ENCODE peak calls at places on chromosomes 1 and 21, in five cellular contexts. R is fibroblast of lung; F is GM23338; L is effector memory CD4-positive, alpha-beta T cell; P is PC-3. K is an unnamed sample. For H3K27me3 and H3K36me3, the result is how much of the 10 kb centered on the place peaks cover.

GRCh38 chr1:205377355-205377754 is 20.6 kb upstream of the KLHDC8A start:
- DNase-seq in R (no peak), F (no peak), L (no peak), P (no peak), K (no peak)

GRCh38 chr1:101388904-101389546 is 152.2 kb downstream of the S1PR1 start:
- DNase-seq in R (peak), F (no peak), L (no peak), P (no peak), K (no peak)

GRCh38 chr21:42351626-42352432 is 1.0 kb upstream of the TFF2 start:
- DNase-seq in R (no peak), F (no peak), L (no peak), P (no peak), K (no peak)

GRCh38 chr1:31368611-31369107 is 4.2 kb downstream of the FABP3 start:
- DNase-seq in R (no peak), F (no peak), L (no peak), P (no peak), K (no peak)

GRCh38 chr1:208536176-208536575 is 292.0 kb upstream of the PLXNA2 start:
- DNase-seq in R (no peak), F (no peak), L (no peak), P (no peak), K (no peak)

GRCh38 chr1:154329551-154330131 is 4.3 kb downstream of the ATP8B2 start:
- DNase-seq in R (no peak), F (peak), L (no peak), P (no peak), K (peak)

GRCh38 chr1:58891347-58891746 is 107.5 kb upstream of the JUN start:
- DNase-seq in R (no peak), F (no peak), L (no peak), P (no peak), K (no peak)

GRCh38 chr21:44962481-44962966 is 22.7 kb downstream of the SLX9 start:
- DNase-seq in R (peak), F (no peak), L (no peak), P (no peak), K (no peak)

GRCh38 chr1:42035205-42035829 is 116.6 kb upstream of the HIVEP3 start:
- DNase-seq in R (peak), F (peak), L (peak), P (peak), K (peak)

GRCh38 chr1:41381691-41382530 is 20.7 kb downstream of the FOXO6 start:
- DNase-seq in R (peak), F (peak), L (no peak), P (peak), K (peak)

GRCh38 chr1:107936498-107937481 is 28.2 kb downstream of the VAV3 start:
- DNase-seq in R (peak), F (peak), L (peak), P (peak), K (peak)

GRCh38 chr21:18244721-18245486 is at the start of gene CHODL:
- DNase-seq in R (peak), F (peak), L (no peak), P (no peak), K (peak)

GRCh38 chr1:51423098-51423821 is 92.9 kb upstream of the TTC39A start:
- DNase-seq in R (peak), F (peak), L (no peak), P (no peak), K (no peak)

GRCh38 chr1:17944606-17945005 is 163.0 kb upstream of the IGSF21 start:
- DNase-seq in R (no peak), F (peak), L (no peak), P (peak), K (peak)

GRCh38 chr1:10341062-10341600 is 57.7 kb upstream of the PGD start:
- DNase-seq in R (no peak), F (no peak), L (no peak), P (no peak), K (no peak)

GRCh38 chr1:165680303-165680702 is 18.1 kb downstream of the ALDH9A1 start:
- DNase-seq in R (no peak), F (no peak), L (no peak), P (no peak), K (no peak)

GRCh38 chr1:103441342-103441741 is 84.2 kb upstream of the RNPC3 start:
- DNase-seq in R (no peak), F (peak), L (no peak), P (no peak), K (no peak)

GRCh38 chr21:21612446-21612845 is 614.2 kb downstream of the NCAM2 start:
- DNase-seq in R (peak), F (peak), L (no peak), P (peak), K (peak)

GRCh38 chr1:51421961-51422360 is 91.6 kb upstream of the TTC39A start:
- DNase-seq in R (peak), F (peak), L (no peak), P (peak), K (peak)

GRCh38 chr21:17446737-17447136 is 66.1 kb upstream of the CXADR start:
- DNase-seq in R (no peak), F (no peak), L (no peak), P (peak), K (no peak)

DNA sequence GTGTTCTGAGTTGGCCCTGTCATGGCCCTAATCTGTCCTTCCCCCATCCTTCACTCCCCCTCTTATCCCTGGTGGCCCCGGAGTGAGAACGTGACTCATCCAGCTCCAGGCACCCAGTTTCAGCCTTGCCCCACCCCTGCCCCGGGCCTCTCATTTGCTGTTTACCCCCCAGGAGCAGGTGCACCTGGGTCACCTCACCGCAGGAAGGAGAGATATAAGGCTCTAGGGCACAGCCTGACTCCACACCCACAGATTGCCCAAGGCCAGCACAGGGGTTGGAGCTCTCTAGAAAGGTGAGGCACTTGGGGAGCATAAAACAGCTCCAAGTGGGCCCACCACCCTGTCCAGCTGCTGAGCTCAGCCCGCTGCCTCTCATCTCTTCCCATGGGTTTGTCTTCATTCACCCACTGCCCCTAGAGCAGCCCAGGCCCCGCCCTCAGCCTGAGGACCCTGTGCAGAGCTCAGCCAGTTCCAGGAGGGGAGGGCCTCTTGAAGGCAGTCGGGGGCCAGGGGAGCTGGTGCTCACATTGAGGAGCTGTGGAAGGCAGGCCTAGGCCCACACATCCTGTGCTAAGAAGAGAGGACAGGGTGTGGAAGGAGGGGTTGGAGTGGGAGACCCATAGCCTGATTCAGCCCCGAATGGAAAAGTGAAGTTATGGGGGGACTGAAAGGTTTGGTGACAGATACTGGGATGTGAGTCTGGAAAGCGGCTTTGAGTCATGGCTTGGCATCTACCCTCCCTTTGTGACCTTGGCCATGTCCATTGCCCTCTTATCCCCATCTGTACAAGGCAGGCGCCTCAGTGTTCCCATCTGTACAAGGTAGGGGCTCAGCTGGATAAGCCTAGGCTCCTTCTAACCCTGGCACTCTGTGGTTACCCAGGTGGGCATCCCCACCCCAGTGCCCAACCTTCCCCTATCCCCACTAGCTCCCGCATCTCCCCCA is 16.1 kb upstream of the GPR37L1 start:
- DNase-seq in R (no peak), F (no peak), L (no peak), P (peak), K (peak)
- H3K4me3 ChIP-seq in R (no peak), F (no peak), L (no peak), P (no peak), K (no peak)

GRCh38 chr1:201269241-201269640 is 14.1 kb upstream of the PKP1 start:
- DNase-seq in R (no peak), F (no peak), L (no peak), P (no peak), K (no peak)
- H3K27me3 ChIP-seq in R (under half), F (under half), L (under half), P (under half), K (under half)

GRCh38 chr1:43598622-43599021 is 51.3 kb upstream of the KDM4A start:
- DNase-seq in R (no peak), F (no peak), L (no peak), P (no peak), K (no peak)
- H3K36me3 ChIP-seq in R (under half), F (under half), L (under half), P (under half), K (under half)

DNA sequence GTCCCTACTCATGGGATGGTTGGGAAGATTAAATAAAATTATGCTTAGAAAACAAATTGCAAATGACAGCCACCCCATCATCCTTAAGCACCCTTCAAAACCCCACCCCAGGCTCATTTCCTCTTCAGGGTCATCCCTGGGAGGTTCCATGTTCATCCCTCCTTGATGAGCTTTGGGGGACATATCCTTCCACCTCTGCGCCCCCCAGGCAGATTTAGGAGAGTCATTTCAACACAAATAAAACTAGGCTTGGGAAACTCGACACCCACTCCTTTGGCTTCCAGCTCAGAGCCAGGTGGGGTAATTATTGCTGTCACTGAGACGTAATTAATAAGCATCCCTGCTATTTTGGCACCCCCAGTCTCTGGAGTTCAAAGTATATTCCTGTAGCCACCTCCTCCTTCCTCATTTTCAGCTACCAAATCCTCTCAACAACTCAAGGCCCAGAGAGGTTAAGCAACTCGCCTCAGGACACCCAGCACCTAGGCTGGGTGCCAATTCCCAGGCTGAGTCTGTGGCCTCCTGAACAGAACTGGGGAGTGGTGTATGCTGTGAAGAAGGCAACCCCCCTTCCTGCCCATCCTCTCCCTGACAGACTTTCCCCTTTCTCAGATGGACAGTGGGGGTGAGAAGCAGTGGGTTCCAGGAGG is 595 bp downstream of the CRYBG2 start:
- DNase-seq in R (no peak), F (no peak), L (no peak), P (peak), K (peak)
- H3K4me3 ChIP-seq in R (no peak), F (no peak), L (no peak), P (peak), K (no peak)

K was measured in H7.